ENCODE peak calls at places on chromosomes 2 and 18, in five cellular contexts. R is ovary, H is adrenal gland, I is HCT116, Q is IMR-90. K is an unnamed sample. For H3K27me3 and H3K4me1, the result is how much of the 10 kb centered on the place peaks cover.

GRCh38 chr18:23992119-23992940 is 22.2 kb upstream of the TTC39C start:
- DNase-seq in R (peak), H (peak), I (no peak), Q (peak), K (peak)

GRCh38 chr2:75035444-75036353 is 77.3 kb downstream of the POLE4 start:
- DNase-seq in R (no peak), H (no peak), I (no peak), Q (peak), K (no peak)

GRCh38 chr2:94956797-94957391 is 68.6 kb upstream of the MAL start:
- DNase-seq in R (no peak), H (no peak), I (peak), Q (peak), K (no peak)

GRCh38 chr2:120912101-120912985 is 176.7 kb downstream of the GLI2 start:
- DNase-seq in R (peak), H (no peak), I (peak), Q (peak), K (peak)

GRCh38 chr2:8458461-8459459 is 223.1 kb upstream of the ID2 start:
- DNase-seq in R (no peak), H (no peak), I (no peak), Q (no peak), K (no peak)

GRCh38 chr18:48009116-48009825 is 78.8 kb upstream of the SMAD2 start:
- DNase-seq in R (no peak), H (no peak), I (no peak), Q (no peak), K (peak)

GRCh38 chr2:30225131-30225762 is 6.1 kb upstream of the LBH start:
- DNase-seq in R (peak), H (no peak), I (no peak), Q (peak), K (no peak)

GRCh38 chr2:119255760-119256573 is 32.3 kb downstream of the STEAP3 start:
- DNase-seq in R (no peak), H (peak), I (peak), Q (peak), K (peak)

GRCh38 chr18:9619545-9619944 is 5.2 kb upstream of the PPP4R1 start:
- DNase-seq in R (no peak), H (no peak), I (no peak), Q (peak), K (no peak)

GRCh38 chr2:198376677-198377076 is 572.3 kb downstream of the PLCL1 start:
- DNase-seq in R (no peak), H (no peak), I (peak), Q (peak), K (no peak)

GRCh38 chr2:198371902-198372611 is 567.7 kb downstream of the PLCL1 start:
- DNase-seq in R (no peak), H (no peak), I (no peak), Q (no peak), K (no peak)

GRCh38 chr2:198371329-198371728 is 566.9 kb downstream of the PLCL1 start:
- DNase-seq in R (no peak), H (no peak), I (no peak), Q (no peak), K (no peak)

GRCh38 chr2:198375073-198375430 is 570.7 kb downstream of the PLCL1 start:
- DNase-seq in R (no peak), H (no peak), I (no peak), Q (no peak), K (no peak)

DNA sequence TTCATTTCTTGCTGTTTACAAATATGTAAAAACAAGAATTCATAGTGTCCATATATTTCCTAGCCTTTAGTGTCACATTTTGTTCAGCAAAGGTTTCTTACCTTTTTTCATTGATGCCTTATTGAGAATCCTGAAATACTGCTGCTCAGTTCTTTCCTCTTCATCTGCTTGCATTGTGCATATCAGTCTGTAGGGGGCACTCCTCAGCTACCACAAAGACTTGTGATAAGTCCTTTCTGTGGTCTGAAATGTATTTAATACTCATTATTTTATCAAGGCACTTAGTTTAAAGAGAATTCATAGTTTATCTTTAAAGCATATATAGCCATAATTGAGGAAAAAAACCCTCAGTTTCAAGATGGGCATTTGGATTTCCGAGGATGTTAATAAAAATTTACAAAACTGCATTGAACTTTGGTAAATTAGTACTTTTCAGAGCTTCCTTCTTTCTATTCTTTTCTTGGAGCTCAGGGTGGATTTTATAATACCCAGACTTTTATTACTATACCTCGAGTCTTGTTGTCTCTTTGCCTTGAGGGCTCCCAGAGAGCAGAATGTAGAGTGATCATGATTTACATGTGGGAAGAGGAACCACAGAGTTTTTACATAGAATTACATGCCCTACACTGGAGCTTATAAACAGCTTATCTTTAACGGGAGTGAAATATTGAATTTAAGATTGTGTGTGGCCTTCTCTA is 570.1 kb downstream of the PLCL1 start:
- DNase-seq in R (no peak), H (no peak), I (no peak), Q (peak), K (no peak)
- H3K27me3 ChIP-seq in R (under half), H (under half), I (under half), Q (under half), K (under half)

GRCh38 chr2:130834923-130835765 is 1.6 kb upstream of the ARHGEF4 start:
- DNase-seq in R (no peak), H (no peak), I (no peak), Q (no peak), K (no peak)

GRCh38 chr2:130837175-130837810 is 579 bp downstream of the ARHGEF4 start:
- DNase-seq in R (no peak), H (no peak), I (no peak), Q (no peak), K (no peak)

GRCh38 chr2:130837811-130838565 is 1.3 kb downstream of the ARHGEF4 start:
- DNase-seq in R (no peak), H (no peak), I (no peak), Q (no peak), K (no peak)

GRCh38 chr2:130835766-130836015 is 1.0 kb upstream of the ARHGEF4 start:
- DNase-seq in R (no peak), H (no peak), I (no peak), Q (no peak), K (no peak)

GRCh38 chr2:130836501-130837174 is at the start of gene ARHGEF4:
- DNase-seq in R (no peak), H (no peak), I (peak), Q (no peak), K (peak)
- TF ChIP-seq POLR2A in R (no peak), H (no peak), I (peak), Q (no peak), K (no peak)

GRCh38 chr2:46847185-46847710 is 68.4 kb downstream of the MCFD2 start:
- DNase-seq in R (peak), H (peak), I (no peak), Q (peak), K (peak)

GRCh38 chr2:46844034-46844433 is 71.6 kb downstream of the MCFD2 start:
- DNase-seq in R (no peak), H (no peak), I (no peak), Q (no peak), K (no peak)

GRCh38 chr2:46844443-46844842 is 71.2 kb downstream of the MCFD2 start:
- DNase-seq in R (no peak), H (no peak), I (no peak), Q (no peak), K (no peak)

GRCh38 chr2:46846454-46846990 is 69.1 kb downstream of the MCFD2 start:
- DNase-seq in R (no peak), H (no peak), I (no peak), Q (no peak), K (no peak)

DNA sequence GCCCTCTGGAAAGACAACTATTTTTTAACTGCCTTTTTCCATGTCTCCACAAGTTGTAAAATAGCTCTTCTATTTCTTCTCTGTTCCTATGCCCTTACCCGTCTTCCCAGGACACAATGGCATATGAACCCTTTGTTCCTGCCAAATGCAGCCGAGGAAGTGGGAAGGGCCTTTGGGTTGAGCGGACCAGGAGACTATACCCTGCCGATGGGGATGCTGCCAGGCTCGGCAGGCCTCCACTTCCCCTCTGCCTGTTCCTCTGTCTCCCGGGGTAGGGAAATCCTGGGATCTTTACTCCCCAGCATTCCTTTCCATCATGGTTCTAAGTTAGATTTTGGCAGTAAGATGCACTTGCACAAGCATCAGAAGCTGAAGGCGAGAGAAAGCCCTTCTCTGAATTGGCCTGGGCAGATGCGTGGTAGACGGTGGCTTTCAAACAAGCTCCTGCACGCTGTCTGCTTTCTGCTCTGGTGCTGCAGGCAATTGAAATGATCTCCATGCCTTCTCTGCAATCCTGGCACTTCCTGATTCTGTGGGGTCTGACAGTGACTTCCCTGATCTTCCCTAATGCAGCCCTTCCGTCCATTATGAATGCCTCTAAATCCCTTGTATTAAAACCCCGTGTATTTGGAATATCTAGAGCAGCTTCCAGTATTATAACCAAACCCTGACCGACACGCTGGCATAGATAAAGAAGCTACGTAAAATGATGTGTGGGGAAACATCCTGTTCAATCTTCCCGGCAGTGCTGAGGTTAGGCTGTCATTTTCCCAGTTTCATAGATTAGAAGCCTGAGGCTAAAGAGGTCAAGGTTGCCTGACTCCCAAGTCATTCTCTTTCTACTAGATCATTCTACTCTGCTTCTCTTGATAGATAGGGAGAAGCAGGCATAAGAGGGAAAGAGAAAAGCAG is 69.8 kb downstream of the MCFD2 start:
- DNase-seq in R (no peak), H (peak), I (no peak), Q (no peak), K (no peak)
- H3K4me1 ChIP-seq in R (under half), H (half or more), I (half or more), Q (under half), K (half or more)

DNA sequence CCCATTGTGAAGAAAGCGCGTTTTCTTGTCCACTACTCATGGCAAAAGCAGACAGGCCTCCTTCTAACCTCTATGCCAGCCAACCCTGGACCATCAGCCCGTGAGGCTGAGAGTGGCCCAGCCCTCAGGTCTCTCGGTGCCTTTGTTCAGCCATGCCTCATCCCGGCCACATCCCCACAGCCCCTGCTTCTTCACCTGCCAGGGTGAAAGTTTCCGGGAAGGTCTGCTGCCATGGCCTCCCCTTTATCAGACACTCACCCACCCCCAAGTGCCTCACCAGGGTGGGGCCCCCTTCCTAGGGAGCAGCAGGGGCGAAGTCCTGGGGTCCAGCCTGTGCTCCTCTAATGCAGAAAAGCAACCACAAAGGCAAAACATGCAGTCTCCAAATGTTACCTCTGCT is 478.4 kb upstream of the SALL3 start:
- DNase-seq in R (no peak), H (no peak), I (no peak), Q (no peak), K (no peak)
- H3K27me3 ChIP-seq in R (under half), H (under half), I (under half), Q (under half), K (under half)